ENCODE peak calls at places on chromosomes 7 and 10, in eight cellular contexts. H is activated CD8-positive, alpha-beta memory T cell treated with anti-CD3 and anti-CD28 coated beads for 24 hours; I is RWPE1; F is Kasumi-1; Y is BE2C; S is activated CD4-positive, CD25-positive, alpha-beta regulatory T cell; E is tibial artery; Z is germinal center. M is an unnamed sample.
A peak's percentile ranks its signal among the peaks of the same experiment; 100 is the strongest.

GRCh38 chr10:71684356-71685173 is 35.0 kb downstream of the C10orf105 start:
- DNase-seq in F (peak; percentile 54), Y (no peak), S (no peak), Z (peak; percentile 50), I (no peak), H (no peak), E (no peak), M (no peak)

GRCh38 chr10:88702848-88703597 is 3.0 kb upstream of the LIPK start:
- DNase-seq in Z (no peak), I (peak; percentile 83), Y (no peak), F (no peak), E (no peak), H (no peak), S (no peak), M (no peak)

GRCh38 chr7:2254429-2255144 is 12.6 kb downstream of the NUDT1 start:
- DNase-seq in I (no peak), Z (no peak), S (no peak), H (no peak), E (no peak), F (no peak), Y (no peak), M (no peak)

GRCh38 chr7:2800923-2801682 is 43.0 kb downstream of the GNA12 start:
- DNase-seq in I (no peak), E (no peak), H (no peak), Z (no peak), S (no peak), F (no peak), Y (no peak), M (no peak)

GRCh38 chr10:24331457-24331856 is 122.5 kb downstream of the KIAA1217 start:
- DNase-seq in H (no peak), Y (no peak), I (peak; percentile 45), F (no peak), S (no peak), E (no peak), Z (no peak), M (no peak)

GRCh38 chr10:21092683-21093524 is 195.8 kb upstream of the NEBL start:
- DNase-seq in F (no peak), Y (no peak), H (no peak), Z (no peak), S (no peak), E (no peak), I (peak; percentile 15), M (no peak)

GRCh38 chr7:22137026-22137425 is 191.3 kb upstream of the CDCA7L start:
- DNase-seq in E (no peak), H (no peak), I (no peak), Y (no peak), F (no peak), Z (no peak), S (no peak), M (no peak)

GRCh38 chr7:10471280-10471679 is 502.4 kb upstream of the PHF14 start:
- DNase-seq in Z (no peak), Y (no peak), E (no peak), S (no peak), I (no peak), H (no peak), F (no peak), M (no peak)

GRCh38 chr7:14761506-14762296 is 140.8 kb downstream of the DGKB start:
- DNase-seq in Y (peak; percentile 74), S (no peak), Z (no peak), H (no peak), F (no peak), E (no peak), I (no peak), M (no peak)

GRCh38 chr7:102395620-102395957 is 574 bp upstream of the PRKRIP1 start:
- DNase-seq in H (no peak), Z (no peak), Y (no peak), I (no peak), E (no peak), S (no peak), F (no peak), M (no peak)

GRCh38 chr7:40753455-40753854 is 618.6 kb downstream of the SUGCT start:
- DNase-seq in I (no peak), F (no peak), Z (no peak), Y (no peak), E (no peak), S (no peak), H (no peak), M (no peak)

GRCh38 chr7:39394105-39394504 is 172.1 kb upstream of the YAE1 start:
- DNase-seq in S (no peak), Z (no peak), Y (no peak), F (no peak), H (no peak), I (no peak), E (no peak), M (no peak)

GRCh38 chr10:3396116-3396515 is 223.5 kb upstream of the PITRM1 start:
- DNase-seq in I (no peak), E (no peak), Y (no peak), Z (no peak), F (no peak), H (no peak), S (no peak), M (no peak)

GRCh38 chr7:43954524-43955228 is 28.4 kb downstream of the UBE2D4 start:
- DNase-seq in Y (peak; percentile 72), Z (peak; percentile 49), F (peak; percentile 88), I (peak; percentile 56), S (no peak), E (peak; percentile 31), H (no peak), M (peak; percentile 71)

GRCh38 chr10:34200355-34200901 is 614.7 kb downstream of the PARD3 start:
- DNase-seq in H (no peak), F (peak; percentile 96), I (no peak), S (no peak), Y (peak; percentile 55), Z (no peak), E (no peak), M (no peak)

GRCh38 chr10:18378766-18379165 is 238.5 kb downstream of the CACNB2 start:
- DNase-seq in Z (no peak), H (no peak), F (no peak), I (no peak), S (no peak), E (no peak), Y (no peak), M (no peak)

GRCh38 chr7:87152897-87153641 is 816 bp downstream of the DMTF1 start:
- DNase-seq in F (no peak), E (peak; percentile 60), Y (peak; percentile 23), I (peak; percentile 22), Z (peak; percentile 30), S (no peak), H (peak; percentile 72), M (peak; percentile 37)

GRCh38 chr7:128728608-128729007 is 10.6 kb upstream of the CALU start:
- DNase-seq in I (no peak), S (no peak), H (no peak), Y (no peak), E (no peak), F (no peak), Z (no peak), M (no peak)

GRCh38 chr10:70571636-70572439 is 30.7 kb downstream of the PRF1 start:
- DNase-seq in H (no peak), F (no peak), E (peak; percentile 41), Z (no peak), S (no peak), Y (no peak), I (no peak), M (no peak)

GRCh38 chr7:158324397-158325360 is 262.9 kb downstream of the PTPRN2 start:
- DNase-seq in E (no peak), Y (no peak), S (no peak), Z (no peak), H (no peak), I (no peak), F (no peak), M (no peak)

GRCh38 chr7:73520673-73521635 is 1.1 kb downstream of the BAZ1B start:
- DNase-seq in Y (no peak), S (no peak), Z (peak; percentile 16), I (peak; percentile 25), F (peak; percentile 28), H (no peak), E (no peak), M (no peak)

GRCh38 chr10:115173915-115174443 is 80.8 kb downstream of the ATRNL1 start:
- DNase-seq in E (no peak), S (no peak), F (no peak), Z (no peak), I (no peak), Y (no peak), H (no peak), M (peak; percentile 78)

GRCh38 chr10:661891-662605 is 27.4 kb downstream of the DIP2C start:
- DNase-seq in Y (no peak), Z (no peak), H (no peak), I (no peak), S (no peak), F (no peak), E (no peak), M (no peak)

GRCh38 chr7:157795631-157796030 is 458.8 kb downstream of the DNAJB6 start:
- DNase-seq in F (no peak), S (no peak), E (no peak), H (no peak), Z (no peak), Y (no peak), I (no peak), M (no peak)

GRCh38 chr10:46090258-46090812 is 44.3 kb upstream of the MSMB start:
- DNase-seq in F (no peak), I (no peak), Y (no peak), E (no peak), S (no peak), H (peak; percentile 52), Z (no peak), M (no peak)

GRCh38 chr10:54139819-54140428 is 661.1 kb downstream of the PCDH15 start:
- DNase-seq in E (no peak), I (no peak), Y (no peak), H (no peak), Z (no peak), S (no peak), F (peak; percentile 14), M (no peak)

GRCh38 chr7:143054621-143055020 is 2.5 kb downstream of the OR6V1 start:
- DNase-seq in E (no peak), F (no peak), H (no peak), Z (no peak), S (no peak), I (no peak), Y (no peak), M (no peak)

GRCh38 chr7:40147371-40148246 is 12.8 kb downstream of the SUGCT start:
- DNase-seq in Z (no peak), I (no peak), Y (peak; percentile 27), F (no peak), E (no peak), H (no peak), S (no peak), M (no peak)

GRCh38 chr10:99369126-99369525 is 40.0 kb downstream of the CNNM1 start:
- DNase-seq in I (no peak), Z (no peak), F (no peak), H (no peak), Y (no peak), E (no peak), S (no peak), M (no peak)

GRCh38 chr7:38902443-38902842 is 6.5 kb downstream of the VPS41 start:
- DNase-seq in H (no peak), F (no peak), I (no peak), Z (no peak), E (no peak), S (no peak), Y (no peak), M (no peak)

GRCh38 chr7:64314493-64315020 is 796 bp downstream of the ZNF736 start:
- DNase-seq in F (no peak), S (no peak), Z (no peak), E (no peak), H (no peak), Y (no peak), I (no peak), M (no peak)

GRCh38 chr7:132009778-132010177 is 453.4 kb upstream of the PODXL start:
- DNase-seq in I (no peak), S (no peak), E (no peak), F (no peak), H (no peak), Z (no peak), Y (peak; percentile 37), M (no peak)

GRCh38 chr10:48614481-48615383 is 9.9 kb upstream of the ARHGAP22 start:
- DNase-seq in F (peak; percentile 33), Y (no peak), Z (no peak), I (no peak), H (no peak), E (no peak), S (no peak), M (peak; percentile 65)

GRCh38 chr10:70084189-70084588 is 31.5 kb downstream of the MACROH2A2 start:
- DNase-seq in H (peak; percentile 32), Z (no peak), E (no peak), F (peak; percentile 46), Y (no peak), S (no peak), I (no peak), M (no peak)